ENCODE peak calls at places on chromosomes 1 and 21, in four cellular contexts. V is substantia nigra; J is stromal cell of bone marrow; G is activated CD4-positive, alpha-beta T cell treated with anti-CD3 and anti-CD28 coated beads, Interleukin-2, amount 50 U/mL, for 48 hours. W is an unnamed sample.

GRCh38 chr21:36507397-36508018 is 27.6 kb upstream of the CLDN14 start:
- DNase-seq in V (no peak), J (no peak), G (no peak), W (no peak)

GRCh38 chr1:41393993-41394392 is 32.8 kb downstream of the FOXO6 start:
- DNase-seq in V (no peak), J (no peak), G (no peak), W (no peak)

GRCh38 chr1:14826172-14826636 is 227.7 kb downstream of the KAZN start:
- DNase-seq in V (no peak), J (peak; percentile 23), G (no peak), W (no peak)

GRCh38 chr1:151841141-151841540 is 1.5 kb upstream of the C2CD4D start:
- DNase-seq in V (no peak), J (peak; percentile 81), G (no peak), W (no peak)

GRCh38 chr1:214331827-214332423 is 51.0 kb downstream of the SMYD2 start:
- DNase-seq in V (no peak), J (no peak), G (peak; percentile 57), W (peak; percentile 57)

GRCh38 chr21:30216041-30216723 is at the start of gene CLDN8:
- DNase-seq in V (no peak), J (no peak), G (no peak), W (no peak)

GRCh38 chr21:41766883-41767605 is at the start of gene RIPK4:
- DNase-seq in V (no peak), J (no peak), G (peak; percentile 73), W (peak; percentile 60)

GRCh38 chr21:41133896-41134522 is 34.0 kb upstream of the BACE2 start:
- DNase-seq in V (no peak), J (peak; percentile 36), G (no peak), W (no peak)

GRCh38 chr1:30043731-30044408 is 679.5 kb downstream of the MATN1 start:
- DNase-seq in V (no peak), J (no peak), G (no peak), W (no peak)

GRCh38 chr1:206524739-206525364 is 17.5 kb downstream of the RASSF5 start:
- DNase-seq in V (no peak), J (no peak), G (no peak), W (no peak)

GRCh38 chr21:29386803-29387202 is 88.1 kb downstream of the BACH1 start:
- DNase-seq in V (no peak), J (no peak), G (no peak), W (no peak)